ENCODE peak calls at places on chromosomes 11 and 22, in nine cellular contexts. L is tibial artery, X is endodermal cell, Y is keratinocyte, H is WERI-Rb-1, V is H1, N is heart right ventricle, D is ovary, G is colonic mucosa. F is an unnamed sample. For H3K27me3, the result is how much of the 10 kb centered on the place peaks cover.

GRCh38 chr11:95074806-95075563 is 8.3 kb downstream of the SRSF8 start:
- DNase-seq in N (peak), H (no peak), L (peak), D (peak), G (peak), V (no peak), Y (no peak), X (peak), F (no peak)

GRCh38 chr22:31269892-31270574 is 22.3 kb downstream of the PIK3IP1 start:
- DNase-seq in Y (no peak), H (no peak), G (no peak), N (no peak), D (no peak), V (no peak), L (no peak), X (peak), F (no peak)

GRCh38 chr11:85732968-85733367 is 47.0 kb upstream of the CCDC89 start:
- DNase-seq in V (no peak), L (no peak), G (no peak), D (no peak), N (no peak), H (no peak), Y (no peak), X (no peak), F (no peak)

GRCh38 chr22:35742342-35743100 is 24.8 kb downstream of the APOL5 start:
- DNase-seq in D (no peak), V (no peak), N (no peak), Y (no peak), H (no peak), X (no peak), G (no peak), L (no peak), F (peak)

GRCh38 chr11:96294289-96294688 is 48.7 kb downstream of the MAML2 start:
- DNase-seq in G (no peak), N (no peak), H (no peak), X (no peak), Y (no peak), D (no peak), V (no peak), L (no peak), F (no peak)

GRCh38 chr11:110984147-110984546 is 261.4 kb upstream of the POU2AF2 start:
- DNase-seq in L (no peak), Y (no peak), D (no peak), N (no peak), X (no peak), H (no peak), V (no peak), G (no peak), F (peak)

GRCh38 chr11:122140535-122140934 is 24.5 kb upstream of the BLID start:
- DNase-seq in Y (peak), X (no peak), V (no peak), H (no peak), G (no peak), N (no peak), D (no peak), L (no peak), F (no peak)

GRCh38 chr11:92125316-92125715 is 99.3 kb upstream of the FAT3 start:
- DNase-seq in Y (no peak), V (no peak), G (no peak), H (no peak), L (no peak), D (no peak), X (no peak), N (no peak), F (no peak)

GRCh38 chr22:40628354-40629042 is 8.0 kb downstream of the MRTFA start:
- DNase-seq in L (no peak), H (no peak), D (no peak), X (peak), N (no peak), G (no peak), V (no peak), Y (no peak), F (peak)

GRCh38 chr11:19952101-19952605 is 208.1 kb downstream of the DBX1 start:
- DNase-seq in Y (no peak), X (no peak), V (no peak), H (no peak), G (no peak), L (no peak), D (no peak), N (no peak), F (no peak)

GRCh38 chr22:27435839-27436581 is 365.5 kb downstream of the MN1 start:
- DNase-seq in N (peak), L (peak), D (peak), G (no peak), X (peak), V (no peak), H (peak), Y (no peak), F (no peak)

GRCh38 chr11:12185914-12186313 is 75.5 kb downstream of the MICAL2 start:
- DNase-seq in N (no peak), H (peak), Y (no peak), L (no peak), X (no peak), V (no peak), D (no peak), G (no peak), F (no peak)

GRCh38 chr22:46355369-46355995 is 20.0 kb downstream of the TRMU start:
- DNase-seq in H (peak), G (peak), D (peak), N (peak), V (peak), Y (no peak), L (peak), X (peak), F (no peak)

GRCh38 chr22:39146256-39147101 is 6.0 kb downstream of the CBX7 start:
- DNase-seq in D (peak), X (peak), L (peak), G (no peak), Y (no peak), V (no peak), N (no peak), H (no peak), F (no peak)

GRCh38 chr22:45103756-45104155 is 60.0 kb upstream of the NUP50 start:
- DNase-seq in L (no peak), H (no peak), X (no peak), V (no peak), Y (no peak), D (no peak), G (no peak), N (no peak), F (no peak)

GRCh38 chr11:123195182-123196059 is at the start of gene CLMP:
- DNase-seq in X (peak), L (peak), Y (no peak), G (peak), N (peak), D (peak), H (peak), V (peak), F (no peak)

DNA sequence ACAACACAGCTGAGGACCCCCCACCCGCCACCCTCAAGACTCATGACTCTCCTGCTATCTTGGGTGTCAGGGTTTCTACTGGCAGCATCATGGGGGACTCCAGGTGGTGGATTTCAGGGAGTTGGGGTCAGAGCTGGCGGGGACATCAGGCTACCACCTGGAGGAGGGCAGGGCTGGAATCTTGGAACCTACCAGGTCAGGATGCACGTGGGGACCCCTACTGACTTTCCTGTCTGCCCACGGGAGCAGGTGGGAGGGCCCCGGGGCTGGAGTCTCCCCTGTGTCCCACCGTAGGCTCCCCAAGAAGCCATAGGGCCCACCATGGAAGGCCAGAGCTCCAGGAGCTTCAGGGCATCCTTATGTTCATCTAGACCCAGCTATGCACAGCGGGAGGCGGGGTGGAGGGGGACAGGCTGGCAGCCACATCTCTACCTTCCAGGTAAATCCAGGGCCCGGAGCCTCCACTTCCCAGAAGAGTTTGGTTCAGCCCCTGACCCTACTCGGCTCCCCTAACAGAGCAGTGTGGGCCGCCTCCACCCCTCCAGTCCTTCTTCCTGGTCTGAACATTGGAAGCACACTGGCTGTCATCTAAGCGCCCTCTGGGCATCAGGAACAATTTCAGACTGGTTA is 10.0 kb downstream of the SLC37A2 start:
- DNase-seq in H (no peak), G (no peak), X (no peak), V (no peak), N (no peak), Y (no peak), L (no peak), D (peak), F (no peak)
- H3K4me3 ChIP-seq in H (no peak), G (no peak), X (no peak), V (no peak), N (no peak), Y (no peak), L (no peak), D (no peak), F (no peak)

DNA sequence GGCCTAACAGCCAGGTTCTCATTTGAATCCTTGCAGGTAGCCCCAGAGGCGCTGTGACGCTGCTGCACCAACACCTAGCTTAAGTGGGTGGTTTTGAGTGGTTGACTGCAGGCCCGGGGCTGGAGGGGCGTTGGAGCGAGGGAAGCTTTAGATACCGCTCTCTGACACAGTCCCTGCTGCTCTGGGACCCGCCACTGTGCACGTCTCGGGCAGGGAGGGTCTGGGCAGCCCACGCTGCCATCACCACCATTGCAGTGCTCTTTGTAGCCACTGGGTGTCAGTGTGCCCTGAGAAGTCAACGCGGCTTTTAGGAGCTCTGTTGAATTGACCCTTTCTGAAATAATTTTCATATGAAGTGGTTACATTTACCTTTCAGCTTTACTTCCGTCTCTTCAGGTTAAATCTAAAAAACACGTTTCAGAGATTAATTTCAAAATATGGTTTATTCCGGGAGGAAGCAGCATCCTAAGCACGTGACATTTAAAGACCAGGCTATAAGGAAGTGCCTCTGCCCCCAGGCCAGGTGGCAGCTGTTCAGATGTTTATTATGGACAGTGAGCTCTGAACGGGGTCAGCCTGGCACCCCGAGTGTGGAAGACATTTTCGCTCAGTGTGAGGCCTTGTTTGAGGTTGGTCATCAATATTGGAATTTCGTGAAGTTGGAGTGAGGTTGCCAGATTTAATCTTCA is 30.9 kb upstream of the PARVB start:
- DNase-seq in D (peak), V (peak), N (peak), Y (no peak), H (peak), G (peak), L (peak), X (peak), F (no peak)
- TF ChIP-seq CTCF in D (peak), V (peak), N (peak), Y (peak), H (peak), G (peak), L (peak), X (peak), F (peak)

GRCh38 chr22:43853328-43853931 is 8.9 kb downstream of the SULT4A1 start:
- DNase-seq in X (peak), H (no peak), G (no peak), V (no peak), D (peak), N (no peak), Y (no peak), L (no peak), F (no peak)
- H3K27me3 ChIP-seq in X (under half), H (under half), G (under half), V (under half), D (under half), N (under half), Y (under half), L (under half), F (under half)

GRCh38 chr11:704799-705645 is 1.0 kb upstream of the EPS8L2 start:
- DNase-seq in N (no peak), V (no peak), Y (no peak), G (peak), H (no peak), X (peak), D (peak), L (no peak), F (no peak)

GRCh38 chr11:703515-703914 is 2.5 kb upstream of the EPS8L2 start:
- DNase-seq in D (no peak), N (no peak), H (no peak), Y (no peak), X (no peak), G (no peak), V (no peak), L (no peak), F (no peak)

GRCh38 chr11:705646-706438 is at the start of gene EPS8L2:
- DNase-seq in H (no peak), L (no peak), V (peak), N (no peak), Y (no peak), D (peak), G (peak), X (peak), F (no peak)

GRCh38 chr11:702731-703461 is 3.1 kb upstream of the EPS8L2 start:
- DNase-seq in G (peak), L (no peak), D (no peak), H (no peak), V (no peak), X (no peak), N (no peak), Y (no peak), F (no peak)

GRCh38 chr11:704189-704798 is 1.7 kb upstream of the EPS8L2 start:
- DNase-seq in D (no peak), X (no peak), L (no peak), H (no peak), V (no peak), G (no peak), Y (no peak), N (no peak), F (no peak)
- H3K4me3 ChIP-seq in D (no peak), X (no peak), L (no peak), H (no peak), V (no peak), G (no peak), Y (no peak), N (no peak), F (no peak)

DNA sequence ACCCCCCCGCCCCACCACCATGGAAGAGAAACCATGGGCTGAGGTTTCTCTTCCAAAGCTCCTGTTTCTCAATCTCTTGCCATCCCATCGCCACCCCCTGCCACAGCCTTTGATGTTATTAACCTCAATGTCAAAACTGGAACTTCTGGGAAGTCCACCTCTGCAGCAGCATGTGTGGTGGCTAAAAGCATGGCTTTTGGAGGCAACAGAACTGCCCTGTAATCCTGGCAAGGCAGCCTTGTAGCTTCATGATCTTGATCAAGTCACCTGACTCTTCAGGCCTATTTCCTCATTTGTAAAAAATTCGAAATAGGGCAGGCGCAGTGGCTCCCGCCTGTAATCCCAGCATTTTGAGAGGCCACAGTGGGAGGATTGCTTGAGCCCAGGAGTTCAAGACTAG is 3.5 kb upstream of the COX8A start:
- DNase-seq in D (no peak), N (no peak), H (no peak), L (no peak), X (no peak), G (no peak), Y (no peak), V (no peak), F (no peak)
- TF ChIP-seq CTCF in D (no peak), N (no peak), H (no peak), L (no peak), X (no peak), G (no peak), Y (no peak), V (no peak), F (no peak)

GRCh38 chr22:19620742-19621371 is 93.4 kb upstream of the SEPTIN5 start:
- DNase-seq in H (no peak), G (no peak), X (no peak), L (no peak), D (no peak), N (no peak), Y (no peak), V (no peak), F (no peak)

GRCh38 chr22:19625331-19626041 is 88.8 kb upstream of the SEPTIN5 start:
- DNase-seq in Y (no peak), G (no peak), H (no peak), X (no peak), D (no peak), V (no peak), L (no peak), N (no peak), F (no peak)

GRCh38 chr22:19622061-19622441 is 92.3 kb upstream of the SEPTIN5 start:
- DNase-seq in Y (no peak), D (no peak), G (no peak), L (no peak), X (no peak), V (no peak), N (no peak), H (no peak), F (no peak)

GRCh38 chr22:19619144-19620009 is 94.9 kb upstream of the SEPTIN5 start:
- DNase-seq in N (no peak), X (no peak), Y (no peak), V (no peak), G (no peak), H (peak), D (no peak), L (no peak), F (no peak)

GRCh38 chr22:19621372-19622060 is 92.8 kb upstream of the SEPTIN5 start:
- DNase-seq in V (no peak), X (peak), N (no peak), G (no peak), L (no peak), D (no peak), H (no peak), Y (no peak), F (no peak)
- H3K27me3 ChIP-seq in V (under half), X (under half), N (under half), G (under half), L (under half), D (under half), H (under half), Y (under half), F (under half)

F was measured in kidney epithelial cell.